ENCODE peak calls at places on chromosome 3, in five cellular contexts. D is IMR-90, A is HepG2, L is K562, Q is H1. F is an unnamed sample.

GRCh38 chr3:178137206-178137605 is 399.0 kb upstream of the KCNMB2 start:
- DNase-seq in D (peak), A (no peak), L (no peak), Q (no peak), F (no peak)

GRCh38 chr3:12401208-12401607 is 83.1 kb upstream of the TSEN2 start:
- DNase-seq in D (no peak), A (no peak), L (no peak), Q (no peak), F (no peak)

GRCh38 chr3:59299561-59299960 is 249.7 kb upstream of the CFAP20DC start:
- DNase-seq in D (no peak), A (no peak), L (no peak), Q (no peak), F (no peak)

GRCh38 chr3:25889132-25889917 is 99.4 kb downstream of the OXSM start:
- DNase-seq in D (peak), A (no peak), L (no peak), Q (no peak), F (no peak)

GRCh38 chr3:12040902-12041301 is 36.7 kb downstream of the SYN2 start:
- DNase-seq in D (no peak), A (no peak), L (no peak), Q (no peak), F (no peak)

GRCh38 chr3:52095990-52096775 is 39.8 kb upstream of the DUSP7 start:
- DNase-seq in D (peak), A (no peak), L (no peak), Q (no peak), F (no peak)

GRCh38 chr3:133884547-133885240 is 11.0 kb downstream of the RAB6B start:
- DNase-seq in D (no peak), A (no peak), L (no peak), Q (no peak), F (no peak)

GRCh38 chr3:24400450-24400849 is 94.2 kb downstream of the THRB start:
- DNase-seq in D (no peak), A (no peak), L (no peak), Q (no peak), F (no peak)

GRCh38 chr3:94420941-94421340 is 358.1 kb downstream of the NSUN3 start:
- DNase-seq in D (peak), A (no peak), L (no peak), Q (no peak), F (no peak)

GRCh38 chr3:192727032-192727847 is at the start of gene FGF12:
- DNase-seq in D (peak), A (peak), L (peak), Q (peak), F (peak)

GRCh38 chr3:193573403-193573802 is 18.7 kb upstream of the ATP13A4 start:
- DNase-seq in D (no peak), A (no peak), L (no peak), Q (no peak), F (no peak)

GRCh38 chr3:101189786-101190185 is 130.6 kb downstream of the IMPG2 start:
- DNase-seq in D (peak), A (no peak), L (no peak), Q (no peak), F (no peak)

GRCh38 chr3:107942244-107942643 is 148.6 kb downstream of the CD47 start:
- DNase-seq in D (peak), A (no peak), L (no peak), Q (no peak), F (no peak)

GRCh38 chr3:192816274-192816853 is 89.0 kb upstream of the FGF12 start:
- DNase-seq in D (peak), A (peak), L (peak), Q (no peak), F (peak)

GRCh38 chr3:13013994-13014754 is 59.1 kb downstream of the IQSEC1 start:
- DNase-seq in D (no peak), A (no peak), L (no peak), Q (no peak), F (no peak)

GRCh38 chr3:49357466-49358216 is 512 bp downstream of the GPX1 start:
- DNase-seq in D (peak), A (no peak), L (no peak), Q (no peak), F (peak)

GRCh38 chr3:177906573-177907229 is 629.5 kb upstream of the KCNMB2 start:
- DNase-seq in D (no peak), A (no peak), L (no peak), Q (no peak), F (no peak)

GRCh38 chr3:143851331-143852017 is 3.2 kb upstream of the SLC9A9 start:
- DNase-seq in D (no peak), A (no peak), L (no peak), Q (no peak), F (no peak)

GRCh38 chr3:180329847-180330246 is 272.1 kb upstream of the TTC14 start:
- DNase-seq in D (no peak), A (no peak), L (no peak), Q (no peak), F (no peak)

GRCh38 chr3:117893638-117894037 is 1141.0 kb downstream of the IGSF11 start:
- DNase-seq in D (no peak), A (no peak), L (no peak), Q (no peak), F (no peak)

GRCh38 chr3:193768069-193768391 is 175.0 kb downstream of the OPA1 start:
- DNase-seq in D (peak), A (no peak), L (no peak), Q (no peak), F (no peak)

GRCh38 chr3:124926426-124927116 is 8.0 kb downstream of the MUC13 start:
- DNase-seq in D (peak), A (peak), L (no peak), Q (no peak), F (no peak)

GRCh38 chr3:123068227-123069020 is 1.6 kb downstream of the PDIA5 start:
- DNase-seq in D (no peak), A (peak), L (peak), Q (no peak), F (peak)
- TF ChIP-seq MAFK in D (no peak), A (no peak), L (no peak), Q (peak), F (no peak)

GRCh38 chr3:63979093-63979492 is 44.2 kb downstream of the PSMD6 start:
- DNase-seq in D (no peak), A (no peak), L (no peak), Q (no peak), F (no peak)
- TF ChIP-seq CEBPB in D (no peak), A (no peak), L (no peak), Q (no peak), F (no peak)

GRCh38 chr3:195159819-195160175 is 111.2 kb downstream of the XXYLT1 start:
- DNase-seq in D (peak), A (no peak), L (no peak), Q (no peak), F (no peak)
- TF ChIP-seq MAFK in D (no peak), A (no peak), L (no peak), Q (no peak), F (no peak)

DNA sequence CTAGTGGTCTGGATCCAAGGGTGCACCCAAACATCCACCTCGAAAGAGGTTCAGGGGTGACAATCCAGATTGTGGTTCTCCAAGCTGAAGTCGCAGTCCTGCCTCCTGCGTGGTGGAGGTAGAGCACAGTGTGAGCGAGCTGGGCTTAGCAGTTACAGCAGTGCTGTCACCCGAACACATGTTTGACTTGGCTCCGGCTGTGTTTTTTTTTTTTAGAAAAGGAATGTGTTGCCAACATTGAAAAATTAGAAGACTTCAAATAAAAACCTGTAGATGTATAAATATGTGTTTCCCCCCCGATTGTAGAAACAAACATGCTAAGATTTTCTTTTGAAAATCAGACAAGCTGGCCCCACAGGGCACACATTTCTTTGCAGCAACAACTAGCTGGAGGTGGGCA is 530.8 kb downstream of the SHQ1 start:
- DNase-seq in D (peak), A (no peak), L (no peak), Q (no peak), F (no peak)
- TF ChIP-seq CEBPB in D (no peak), A (no peak), L (no peak), Q (no peak), F (no peak)

GRCh38 chr3:14156201-14156600 is 22.2 kb downstream of the XPC start:
- DNase-seq in D (no peak), A (no peak), L (no peak), Q (no peak), F (no peak)

GRCh38 chr3:14159426-14159825 is 19.0 kb downstream of the XPC start:
- DNase-seq in D (no peak), A (no peak), L (no peak), Q (no peak), F (no peak)

GRCh38 chr3:14158370-14158769 is 20.0 kb downstream of the XPC start:
- DNase-seq in D (no peak), A (no peak), L (no peak), Q (no peak), F (no peak)

GRCh38 chr3:14156843-14157561 is 21.4 kb downstream of the XPC start:
- DNase-seq in D (no peak), A (no peak), L (no peak), Q (no peak), F (no peak)

GRCh38 chr3:14157951-14158350 is 20.4 kb downstream of the XPC start:
- DNase-seq in D (no peak), A (no peak), L (no peak), Q (no peak), F (no peak)
- TF ChIP-seq MAFK in D (no peak), A (no peak), L (no peak), Q (no peak), F (no peak)